ENCODE peak calls at places on chromosome 15, in eight cellular contexts. X is lower lobe of right lung, D is Peyer's patch, Z is upper lobe of right lung, K is hepatocyte, G is right lobe of liver, M is pancreas, I is H9. H is an unnamed sample.

GRCh38 chr15:62495670-62496328 is 330.7 kb upstream of the C2CD4B start:
- DNase-seq in X (no peak), D (no peak), Z (no peak), K (peak; percentile 68), G (no peak), M (no peak), I (no peak), H (no peak)

GRCh38 chr15:83973816-83974215 is 261.8 kb upstream of the GOLGA6L4 start:
- DNase-seq in X (no peak), D (no peak), Z (no peak), K (no peak), G (no peak), M (no peak), I (no peak), H (no peak)

GRCh38 chr15:75508741-75509532 is 57.4 kb upstream of the SIN3A start:
- DNase-seq in X (no peak), D (no peak), Z (no peak), K (peak; percentile 42), G (no peak), M (no peak), I (no peak), H (no peak)

GRCh38 chr15:42002333-42002732 is 18.5 kb downstream of the PLA2G4E start:
- DNase-seq in X (no peak), D (no peak), Z (no peak), K (no peak), G (no peak), M (no peak), I (no peak), H (no peak)

GRCh38 chr15:62940755-62941361 is 101.7 kb upstream of the TPM1 start:
- DNase-seq in X (no peak), D (no peak), Z (no peak), K (peak; percentile 65), G (peak; percentile 54), M (peak; percentile 35), I (no peak), H (no peak)

GRCh38 chr15:31465083-31465955 is 138.7 kb downstream of the KLF13 start:
- DNase-seq in X (no peak), D (peak; percentile 90), Z (peak; percentile 49), K (no peak), G (peak; percentile 43), M (peak; percentile 35), I (peak; percentile 19), H (no peak)

GRCh38 chr15:81783076-81783475 is 262.7 kb downstream of the MEX3B start:
- DNase-seq in X (no peak), D (no peak), Z (no peak), K (no peak), G (no peak), M (no peak), I (no peak), H (no peak)

GRCh38 chr15:22796079-22796478 is 9.6 kb downstream of the NIPA1 start:
- DNase-seq in X (no peak), D (no peak), Z (no peak), K (no peak), G (no peak), M (no peak), I (no peak), H (no peak)

GRCh38 chr15:84855032-84855645 is 29.3 kb upstream of the SLC28A1 start:
- DNase-seq in X (no peak), D (no peak), Z (no peak), K (no peak), G (no peak), M (no peak), I (no peak), H (no peak)

GRCh38 chr15:28021281-28022039 is 77.7 kb downstream of the OCA2 start:
- DNase-seq in X (peak; percentile 72), D (peak; percentile 77), Z (peak; percentile 78), K (peak; percentile 90), G (peak; percentile 90), M (peak; percentile 86), I (peak; percentile 79), H (no peak)

GRCh38 chr15:59170295-59170881 is 36.3 kb upstream of the LDHAL6B start:
- DNase-seq in X (peak; percentile 66), D (no peak), Z (peak; percentile 65), K (peak; percentile 26), G (peak; percentile 89), M (peak; percentile 66), I (peak; percentile 48), H (no peak)

GRCh38 chr15:93706881-93707280 is 524.5 kb upstream of the MCTP2 start:
- DNase-seq in X (no peak), D (no peak), Z (no peak), K (no peak), G (no peak), M (no peak), I (no peak), H (no peak)

GRCh38 chr15:89362203-89363101 is 27.8 kb upstream of the POLG start:
- DNase-seq in X (no peak), D (no peak), Z (no peak), K (no peak), G (no peak), M (no peak), I (no peak), H (no peak)

GRCh38 chr15:48426047-48426446 is 94.8 kb downstream of the DUT start:
- DNase-seq in X (no peak), D (no peak), Z (no peak), K (no peak), G (no peak), M (no peak), I (no peak), H (no peak)

GRCh38 chr15:92510163-92510882 is 116.6 kb downstream of the ST8SIA2 start:
- DNase-seq in X (no peak), D (no peak), Z (no peak), K (peak; percentile 17), G (no peak), M (no peak), I (peak; percentile 72), H (no peak)

GRCh38 chr15:29986946-29987345 is 95.8 kb upstream of the GOLGA8J start:
- DNase-seq in X (no peak), D (no peak), Z (no peak), K (no peak), G (no peak), M (no peak), I (no peak), H (no peak)

GRCh38 chr15:77907824-77908751 is 169.4 kb downstream of the TBC1D2B start:
- DNase-seq in X (no peak), D (peak; percentile 85), Z (peak; percentile 68), K (peak; percentile 61), G (peak; percentile 58), M (peak; percentile 60), I (peak; percentile 69), H (peak; percentile 28)

GRCh38 chr15:28991236-28992171 is 105.7 kb downstream of the APBA2 start:
- DNase-seq in X (no peak), D (no peak), Z (peak; percentile 33), K (no peak), G (no peak), M (no peak), I (no peak), H (no peak)

GRCh38 chr15:92272106-92272505 is 121.6 kb upstream of the ST8SIA2 start:
- DNase-seq in X (no peak), D (no peak), Z (no peak), K (no peak), G (no peak), M (no peak), I (no peak), H (no peak)

GRCh38 chr15:80483656-80484055 is 79.5 kb downstream of the ARNT2 start:
- DNase-seq in X (no peak), D (no peak), Z (no peak), K (no peak), G (no peak), M (no peak), I (no peak), H (no peak)
- H3K4me1 ChIP-seq in X (peaks cover 41% of the 10 kb centered on the region), D (no peaks in the 10 kb centered on the region), Z (peaks cover 34% of the 10 kb centered on the region), K (peaks cover 15% of the 10 kb centered on the region), G (no peaks in the 10 kb centered on the region), M (no peaks in the 10 kb centered on the region), I (peaks cover 6% of the 10 kb centered on the region), H (no peaks in the 10 kb centered on the region)

GRCh38 chr15:38818156-38818745 is 253.6 kb upstream of the RASGRP1 start:
- DNase-seq in X (no peak), D (no peak), Z (no peak), K (no peak), G (no peak), M (no peak), I (peak; percentile 57), H (no peak)
- H3K9me3 ChIP-seq in X (no peaks in the 10 kb centered on the region), D (no peaks in the 10 kb centered on the region), Z (no peaks in the 10 kb centered on the region), K (no peaks in the 10 kb centered on the region), G (no peaks in the 10 kb centered on the region), M (no peaks in the 10 kb centered on the region), I (no peaks in the 10 kb centered on the region), H (no peaks in the 10 kb centered on the region)

DNA sequence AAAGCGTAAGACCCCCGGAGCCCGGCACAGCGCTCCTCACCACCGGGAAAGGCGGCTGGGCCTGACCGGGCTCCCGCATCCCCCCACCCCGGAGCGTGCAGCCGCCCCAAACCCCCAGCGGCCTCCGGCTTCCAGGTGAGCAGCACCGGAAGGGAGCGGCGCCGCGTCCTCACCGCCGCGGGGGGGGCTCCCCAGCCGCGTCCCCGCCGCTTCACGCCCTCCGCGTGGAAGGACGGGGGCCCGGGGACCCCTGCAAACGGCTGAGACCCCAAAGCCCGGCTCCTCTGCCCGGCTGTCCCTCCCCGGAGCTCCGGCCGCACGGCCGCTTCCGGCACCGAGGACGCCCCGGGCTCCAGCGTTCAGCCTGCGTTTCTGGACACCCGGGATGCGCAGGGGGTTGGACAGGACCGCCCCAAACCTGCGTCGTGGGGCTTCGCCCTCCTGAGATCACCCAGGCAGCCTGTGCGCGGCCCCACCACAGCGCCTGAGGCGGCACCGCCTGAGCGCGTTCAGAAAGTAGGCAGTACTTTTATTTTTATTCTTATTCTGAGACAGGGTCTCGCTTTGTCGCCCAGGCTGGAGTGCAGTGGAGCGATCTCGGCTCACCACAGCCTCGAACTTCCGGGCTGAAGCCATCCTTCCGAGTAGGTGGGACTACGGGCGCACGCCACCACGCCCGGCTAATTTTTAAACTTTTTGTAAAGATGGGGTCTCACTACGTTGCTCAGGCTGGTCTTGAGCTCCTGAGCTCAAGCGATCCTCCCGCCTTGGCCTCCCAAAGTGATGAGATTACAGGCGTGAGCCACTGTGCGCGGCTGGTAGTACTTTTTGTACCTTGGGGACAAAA is 51.6 kb upstream of the BLM start:
- DNase-seq in X (peak; percentile 81), D (peak; percentile 81), Z (peak; percentile 88), K (no peak), G (peak; percentile 76), M (peak; percentile 59), I (no peak), H (peak; percentile 40)
- H3K4me1 ChIP-seq in X (peaks cover 27% of the 10 kb centered on the region), D (peaks cover 9% of the 10 kb centered on the region), Z (peaks cover 13% of the 10 kb centered on the region), K (peaks cover 3% of the 10 kb centered on the region), G (no peaks in the 10 kb centered on the region), M (no peaks in the 10 kb centered on the region), I (no peaks in the 10 kb centered on the region), H (peaks cover 52% of the 10 kb centered on the region)

DNA sequence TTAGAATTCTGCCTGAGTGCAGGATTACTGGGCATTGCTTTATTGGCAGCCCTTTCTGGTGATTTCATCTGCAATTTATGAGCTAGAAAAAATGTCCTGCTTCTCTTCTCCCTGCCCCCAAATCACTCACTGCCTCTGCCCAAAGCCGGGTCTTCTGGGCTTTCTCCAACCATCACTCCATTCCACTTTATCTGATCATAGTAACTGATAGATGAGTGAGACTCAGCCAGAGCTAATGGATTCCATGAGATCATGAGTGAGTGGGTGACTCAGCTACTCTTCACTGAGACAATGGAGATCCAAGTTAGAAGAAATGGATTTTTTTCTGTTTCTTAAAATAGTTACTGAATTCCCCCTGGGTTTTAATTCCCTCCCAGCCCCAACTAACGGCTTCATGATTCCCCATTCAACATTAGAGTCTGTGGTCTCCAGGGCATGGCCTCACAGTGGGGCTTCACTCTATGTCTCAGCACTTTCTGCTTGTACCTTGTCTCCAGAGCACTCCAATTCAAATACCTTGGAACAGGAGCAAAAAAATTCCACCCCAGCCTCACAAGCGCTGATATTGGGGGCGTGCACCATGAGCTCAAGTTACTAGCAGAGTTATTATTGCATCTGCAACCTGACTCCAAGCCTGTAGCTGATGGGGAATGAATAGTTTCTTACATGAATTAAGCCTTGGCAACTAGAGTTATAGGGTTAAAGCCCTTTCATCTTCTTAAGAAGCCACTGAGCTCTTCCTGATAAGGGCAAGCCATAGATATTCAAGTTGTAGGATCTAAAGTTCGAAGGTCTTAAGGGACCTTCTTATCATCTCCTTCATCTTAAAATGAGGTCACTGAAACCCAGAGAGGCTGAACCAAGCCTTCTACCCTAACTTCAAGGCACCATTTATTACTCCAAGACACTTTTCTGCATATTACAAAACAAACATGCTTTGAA is 85.9 kb downstream of the AGBL1 start:
- DNase-seq in X (no peak), D (no peak), Z (no peak), K (peak; percentile 11), G (no peak), M (no peak), I (no peak), H (no peak)
- H3K9me3 ChIP-seq in X (no peaks in the 10 kb centered on the region), D (no peaks in the 10 kb centered on the region), Z (no peaks in the 10 kb centered on the region), K (no peaks in the 10 kb centered on the region), G (no peaks in the 10 kb centered on the region), M (no peaks in the 10 kb centered on the region), I (no peaks in the 10 kb centered on the region), H (no peaks in the 10 kb centered on the region)